ENCODE peak calls at places on chromosome 17, in seven cellular contexts. One of them, this sample, is unnamed.
A peak's percentile ranks its signal among the peaks of the same experiment; 100 is the strongest.

GRCh38 chr17:68776451-68776850 is 175.3 kb upstream of the FAM20A start:
- DNase-seq in breast epithelium: no peak
- DNase-seq in prostate gland: no peak
- DNase-seq in IMR-90: peak; percentile 34
- DNase-seq in left ventricle myocardium inferior: no peak
- DNase-seq in SK-N-SH: no peak
- DNase-seq in adrenal gland: no peak
- DNase-seq in this sample: no peak

GRCh38 chr17:68820476-68820824 is 134.7 kb downstream of the ABCA8 start:
- DNase-seq in prostate gland: no peak
- DNase-seq in SK-N-SH: no peak
- DNase-seq in IMR-90: no peak
- DNase-seq in left ventricle myocardium inferior: no peak
- DNase-seq in adrenal gland: no peak
- DNase-seq in breast epithelium: no peak
- DNase-seq in this sample: no peak

GRCh38 chr17:63133489-63133888 is 167.5 kb downstream of the TANC2 start:
- DNase-seq in IMR-90: no peak
- DNase-seq in SK-N-SH: no peak
- DNase-seq in prostate gland: no peak
- DNase-seq in breast epithelium: no peak
- DNase-seq in adrenal gland: no peak
- DNase-seq in left ventricle myocardium inferior: no peak
- DNase-seq in this sample: no peak

GRCh38 chr17:65278050-65278819 is 141.1 kb downstream of the RGS9 start:
- DNase-seq in prostate gland: peak; percentile 44
- DNase-seq in breast epithelium: no peak
- DNase-seq in adrenal gland: no peak
- DNase-seq in SK-N-SH: peak; percentile 89
- DNase-seq in left ventricle myocardium inferior: no peak
- DNase-seq in IMR-90: peak; percentile 62
- DNase-seq in this sample: peak; percentile 80

GRCh38 chr17:68288375-68288774 is 2.6 kb downstream of the SLC16A6 start:
- DNase-seq in breast epithelium: no peak
- DNase-seq in adrenal gland: no peak
- DNase-seq in prostate gland: no peak
- DNase-seq in IMR-90: no peak
- DNase-seq in left ventricle myocardium inferior: no peak
- DNase-seq in SK-N-SH: no peak
- DNase-seq in this sample: no peak

GRCh38 chr17:3788200-3788599 is 12.8 kb downstream of the ITGAE start:
- DNase-seq in adrenal gland: no peak
- DNase-seq in left ventricle myocardium inferior: no peak
- DNase-seq in IMR-90: no peak
- DNase-seq in prostate gland: no peak
- DNase-seq in SK-N-SH: no peak
- DNase-seq in breast epithelium: no peak
- DNase-seq in this sample: no peak

GRCh38 chr17:53655591-53655990 is 167.1 kb upstream of the KIF2B start:
- DNase-seq in SK-N-SH: no peak
- DNase-seq in left ventricle myocardium inferior: no peak
- DNase-seq in IMR-90: peak; percentile 25
- DNase-seq in breast epithelium: no peak
- DNase-seq in prostate gland: no peak
- DNase-seq in adrenal gland: no peak
- DNase-seq in this sample: no peak

GRCh38 chr17:77153487-77153886 is 12.7 kb downstream of the SEC14L1 start:
- DNase-seq in IMR-90: no peak
- DNase-seq in SK-N-SH: no peak
- DNase-seq in adrenal gland: no peak
- DNase-seq in prostate gland: no peak
- DNase-seq in left ventricle myocardium inferior: no peak
- DNase-seq in breast epithelium: no peak
- DNase-seq in this sample: no peak

GRCh38 chr17:79791354-79792123 is 5.3 kb downstream of the CBX8 start:
- DNase-seq in left ventricle myocardium inferior: no peak
- DNase-seq in IMR-90: no peak
- DNase-seq in prostate gland: no peak
- DNase-seq in breast epithelium: no peak
- DNase-seq in SK-N-SH: peak; percentile 81
- DNase-seq in adrenal gland: no peak
- DNase-seq in this sample: no peak

GRCh38 chr17:61337247-61337812 is 62.3 kb upstream of the TBX2 start:
- DNase-seq in adrenal gland: no peak
- DNase-seq in left ventricle myocardium inferior: no peak
- DNase-seq in breast epithelium: no peak
- DNase-seq in IMR-90: no peak
- DNase-seq in prostate gland: no peak
- DNase-seq in SK-N-SH: no peak
- DNase-seq in this sample: no peak

GRCh38 chr17:12620200-12620720 is 45.4 kb upstream of the MYOCD start:
- DNase-seq in breast epithelium: no peak
- DNase-seq in IMR-90: peak; percentile 80
- DNase-seq in adrenal gland: no peak
- DNase-seq in left ventricle myocardium inferior: no peak
- DNase-seq in prostate gland: no peak
- DNase-seq in SK-N-SH: no peak
- DNase-seq in this sample: no peak

GRCh38 chr17:71085238-71086033 is 916.1 kb downstream of the KCNJ2 start:
- DNase-seq in IMR-90: no peak
- DNase-seq in adrenal gland: no peak
- DNase-seq in prostate gland: no peak
- DNase-seq in left ventricle myocardium inferior: no peak
- DNase-seq in breast epithelium: no peak
- DNase-seq in SK-N-SH: peak; percentile 30
- DNase-seq in this sample: peak; percentile 22

GRCh38 chr17:44601574-44602372 is 44.5 kb downstream of the FZD2 start:
- DNase-seq in breast epithelium: no peak
- DNase-seq in left ventricle myocardium inferior: no peak
- DNase-seq in adrenal gland: no peak
- DNase-seq in IMR-90: peak; percentile 60
- DNase-seq in SK-N-SH: no peak
- DNase-seq in prostate gland: no peak
- DNase-seq in this sample: no peak

GRCh38 chr17:2898255-2898926 is 102.2 kb downstream of the RAP1GAP2 start:
- DNase-seq in breast epithelium: no peak
- DNase-seq in SK-N-SH: peak; percentile 85
- DNase-seq in left ventricle myocardium inferior: no peak
- DNase-seq in prostate gland: no peak
- DNase-seq in IMR-90: no peak
- DNase-seq in adrenal gland: no peak
- DNase-seq in this sample: peak; percentile 60

GRCh38 chr17:13925579-13925978 is 143.7 kb upstream of the COX10 start:
- DNase-seq in left ventricle myocardium inferior: no peak
- DNase-seq in SK-N-SH: no peak
- DNase-seq in IMR-90: no peak
- DNase-seq in adrenal gland: no peak
- DNase-seq in prostate gland: no peak
- DNase-seq in breast epithelium: no peak
- DNase-seq in this sample: no peak

GRCh38 chr17:82334622-82335394 is 1.2 kb upstream of the SECTM1 start:
- DNase-seq in IMR-90: peak; percentile 22
- DNase-seq in left ventricle myocardium inferior: no peak
- DNase-seq in adrenal gland: no peak
- DNase-seq in SK-N-SH: no peak
- DNase-seq in prostate gland: peak; percentile 32
- DNase-seq in breast epithelium: no peak
- DNase-seq in this sample: no peak

GRCh38 chr17:48131216-48131824 is 23.8 kb downstream of the SNX11 start:
- DNase-seq in breast epithelium: no peak
- DNase-seq in left ventricle myocardium inferior: no peak
- DNase-seq in IMR-90: peak; percentile 66
- DNase-seq in adrenal gland: peak; percentile 65
- DNase-seq in SK-N-SH: peak; percentile 82
- DNase-seq in prostate gland: peak; percentile 72
- DNase-seq in this sample: peak; percentile 77

GRCh38 chr17:39195568-39196160 is 1.8 kb downstream of the CACNB1 start:
- DNase-seq in IMR-90: no peak
- DNase-seq in breast epithelium: no peak
- DNase-seq in SK-N-SH: no peak
- DNase-seq in prostate gland: no peak
- DNase-seq in left ventricle myocardium inferior: no peak
- DNase-seq in adrenal gland: peak; percentile 35
- DNase-seq in this sample: no peak

GRCh38 chr17:9645858-9646555 is 690 bp downstream of the USP43 start:
- DNase-seq in prostate gland: peak; percentile 63
- DNase-seq in SK-N-SH: peak; percentile 27
- DNase-seq in left ventricle myocardium inferior: peak; percentile 24
- DNase-seq in breast epithelium: peak; percentile 66
- DNase-seq in adrenal gland: no peak
- DNase-seq in IMR-90: no peak
- DNase-seq in this sample: peak; percentile 80

GRCh38 chr17:9647014-9647413 is 1.7 kb downstream of the USP43 start:
- DNase-seq in SK-N-SH: no peak
- DNase-seq in left ventricle myocardium inferior: no peak
- DNase-seq in IMR-90: no peak
- DNase-seq in breast epithelium: no peak
- DNase-seq in adrenal gland: no peak
- DNase-seq in prostate gland: peak; percentile 31
- DNase-seq in this sample: no peak

GRCh38 chr17:9643611-9644010 is 1.7 kb upstream of the USP43 start:
- DNase-seq in SK-N-SH: no peak
- DNase-seq in breast epithelium: no peak
- DNase-seq in adrenal gland: no peak
- DNase-seq in left ventricle myocardium inferior: no peak
- DNase-seq in IMR-90: no peak
- DNase-seq in prostate gland: no peak
- DNase-seq in this sample: no peak

GRCh38 chr17:9646556-9646905 is 1.2 kb downstream of the USP43 start:
- DNase-seq in SK-N-SH: no peak
- DNase-seq in breast epithelium: no peak
- DNase-seq in left ventricle myocardium inferior: no peak
- DNase-seq in IMR-90: no peak
- DNase-seq in adrenal gland: no peak
- DNase-seq in prostate gland: no peak
- DNase-seq in this sample: no peak

DNA sequence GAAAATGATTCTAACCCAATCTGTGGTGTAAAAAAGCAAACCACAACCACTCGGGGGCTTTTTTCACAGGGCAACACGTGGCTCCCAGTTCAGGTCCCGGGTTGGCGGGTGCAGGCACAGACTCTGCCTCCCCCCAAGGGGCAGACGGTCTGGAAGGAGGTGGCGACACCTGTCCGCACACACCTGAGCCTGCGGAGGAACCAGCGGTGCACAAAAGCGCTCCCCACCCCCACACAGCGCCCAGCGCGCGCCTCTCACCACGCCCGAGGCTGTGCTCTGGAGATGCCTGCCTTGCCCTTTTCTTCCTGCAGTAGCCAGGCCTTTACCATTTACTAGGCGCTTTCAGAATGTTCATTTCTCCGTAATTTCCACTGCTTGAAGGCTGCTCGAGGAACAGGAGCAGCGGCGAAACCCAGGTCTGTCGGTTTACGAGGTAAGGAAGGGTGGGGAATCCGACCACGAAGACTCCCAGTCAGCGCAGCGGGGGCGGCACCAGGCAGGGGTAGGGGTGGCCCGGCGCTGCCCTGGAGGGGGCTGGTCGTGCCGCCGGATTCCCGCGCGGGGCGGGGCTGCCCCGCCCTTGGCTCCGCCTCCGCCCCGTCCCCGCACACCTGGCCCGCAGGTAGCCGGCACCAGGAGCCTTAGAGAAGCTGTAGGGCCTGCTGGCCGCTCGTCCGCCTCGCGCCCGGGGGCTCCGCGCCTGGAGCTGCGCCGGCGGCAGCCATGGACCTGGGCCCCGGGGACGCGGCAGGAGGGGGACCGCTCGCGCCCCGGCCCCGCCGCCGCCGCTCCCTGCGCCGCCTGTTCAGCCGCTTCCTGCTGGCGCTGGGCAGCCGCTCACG is at the start of gene USP43:
- DNase-seq in prostate gland: peak; percentile 59
- DNase-seq in SK-N-SH: peak; percentile 36
- DNase-seq in breast epithelium: peak; percentile 59
- DNase-seq in IMR-90: no peak
- DNase-seq in left ventricle myocardium inferior: no peak
- DNase-seq in adrenal gland: no peak
- DNase-seq in this sample: peak; percentile 81
- H3K27ac ChIP-seq in prostate gland: peak within 1 kb of the TSS; percentile 85
- H3K27ac ChIP-seq in SK-N-SH: no peak within 1 kb of the TSS
- H3K27ac ChIP-seq in breast epithelium: peak within 1 kb of the TSS; percentile 87
- H3K27ac ChIP-seq in IMR-90: no peak within 1 kb of the TSS
- H3K27ac ChIP-seq in left ventricle myocardium inferior: no peak within 1 kb of the TSS
- H3K27ac ChIP-seq in adrenal gland: no peak within 1 kb of the TSS
- H3K27ac ChIP-seq in this sample: peak within 1 kb of the TSS; percentile 94

GRCh38 chr17:49952209-49952911 is 16.6 kb upstream of the DLX4 start:
- DNase-seq in IMR-90: peak; percentile 40
- DNase-seq in prostate gland: peak; percentile 84
- DNase-seq in adrenal gland: peak; percentile 79
- DNase-seq in SK-N-SH: peak; percentile 87
- DNase-seq in left ventricle myocardium inferior: peak; percentile 69
- DNase-seq in breast epithelium: peak; percentile 85
- DNase-seq in this sample: peak; percentile 85
- H3K4me3 ChIP-seq in IMR-90: no peak overlapping the region
- H3K4me3 ChIP-seq in prostate gland: no peak overlapping the region
- H3K4me3 ChIP-seq in adrenal gland: no peak overlapping the region
- H3K4me3 ChIP-seq in SK-N-SH: peak overlapping the region; percentile 1
- H3K4me3 ChIP-seq in left ventricle myocardium inferior: no peak overlapping the region
- H3K4me3 ChIP-seq in breast epithelium: no peak overlapping the region
- H3K4me3 ChIP-seq in this sample: no peak overlapping the region

GRCh38 chr17:74161501-74161850 is 42.0 kb upstream of the RPL38 start:
- DNase-seq in IMR-90: no peak
- DNase-seq in left ventricle myocardium inferior: no peak
- DNase-seq in SK-N-SH: no peak
- DNase-seq in prostate gland: no peak
- DNase-seq in adrenal gland: no peak
- DNase-seq in breast epithelium: no peak
- DNase-seq in this sample: peak; percentile 8
- H3K4me1 ChIP-seq in IMR-90: no peaks in the 10 kb centered on the region
- H3K4me1 ChIP-seq in left ventricle myocardium inferior: no peaks in the 10 kb centered on the region
- H3K4me1 ChIP-seq in SK-N-SH: no peaks in the 10 kb centered on the region
- H3K4me1 ChIP-seq in prostate gland: no peaks in the 10 kb centered on the region
- H3K4me1 ChIP-seq in adrenal gland: no peaks in the 10 kb centered on the region
- H3K4me1 ChIP-seq in breast epithelium: no peaks in the 10 kb centered on the region
- H3K4me1 ChIP-seq in this sample: no peaks in the 10 kb centered on the region

GRCh38 chr17:76145231-76146052 is 4.4 kb upstream of the FOXJ1 start:
- DNase-seq in SK-N-SH: no peak
- DNase-seq in left ventricle myocardium inferior: no peak
- DNase-seq in breast epithelium: peak; percentile 49
- DNase-seq in adrenal gland: no peak
- DNase-seq in prostate gland: no peak
- DNase-seq in IMR-90: no peak
- DNase-seq in this sample: no peak

GRCh38 chr17:76148015-76148326 is 6.9 kb upstream of the FOXJ1 start:
- DNase-seq in adrenal gland: no peak
- DNase-seq in prostate gland: no peak
- DNase-seq in left ventricle myocardium inferior: no peak
- DNase-seq in IMR-90: no peak
- DNase-seq in SK-N-SH: no peak
- DNase-seq in breast epithelium: no peak
- DNase-seq in this sample: no peak

GRCh38 chr17:76147211-76148014 is 6.4 kb upstream of the FOXJ1 start:
- DNase-seq in IMR-90: peak; percentile 26
- DNase-seq in adrenal gland: no peak
- DNase-seq in left ventricle myocardium inferior: no peak
- DNase-seq in SK-N-SH: peak; percentile 67
- DNase-seq in breast epithelium: peak; percentile 14
- DNase-seq in prostate gland: no peak
- DNase-seq in this sample: no peak

GRCh38 chr17:76149214-76149613 is 8.2 kb upstream of the FOXJ1 start:
- DNase-seq in prostate gland: no peak
- DNase-seq in left ventricle myocardium inferior: no peak
- DNase-seq in breast epithelium: no peak
- DNase-seq in IMR-90: no peak
- DNase-seq in SK-N-SH: no peak
- DNase-seq in adrenal gland: no peak
- DNase-seq in this sample: no peak

GRCh38 chr17:76146053-76146875 is 5.2 kb upstream of the FOXJ1 start:
- DNase-seq in prostate gland: no peak
- DNase-seq in IMR-90: peak; percentile 11
- DNase-seq in SK-N-SH: no peak
- DNase-seq in left ventricle myocardium inferior: no peak
- DNase-seq in breast epithelium: peak; percentile 42
- DNase-seq in adrenal gland: no peak
- DNase-seq in this sample: no peak
- H3K27ac ChIP-seq in prostate gland: no peak overlapping the region
- H3K27ac ChIP-seq in IMR-90: no peak overlapping the region
- H3K27ac ChIP-seq in SK-N-SH: no peak overlapping the region
- H3K27ac ChIP-seq in left ventricle myocardium inferior: peak overlapping the region; percentile 41
- H3K27ac ChIP-seq in breast epithelium: no peak overlapping the region
- H3K27ac ChIP-seq in adrenal gland: no peak overlapping the region
- H3K27ac ChIP-seq in this sample: peak overlapping the region; percentile 11